ENCODE peak calls at places on chromosome 15, in seven cellular contexts. P is COR-L47, J is suprapubic skin, C is stromal cell of bone marrow, D is GM20000, F is mucosa of gallbladder, I is NCI-H460. W is an unnamed sample.

GRCh38 chr15:44580105-44580504 is 43.2 kb downstream of the EIF3J start:
- DNase-seq in J (no peak), P (no peak), D (no peak), C (no peak), I (no peak), F (no peak), W (no peak)

GRCh38 chr15:80778964-80779657 is at the start of gene CEMIP:
- DNase-seq in P (peak), C (peak), F (peak), D (peak), I (peak), J (no peak), W (peak)

GRCh38 chr15:42836251-42836650 is 84.3 kb downstream of the TTBK2 start:
- DNase-seq in C (no peak), F (no peak), D (no peak), J (no peak), I (no peak), P (no peak), W (no peak)

GRCh38 chr15:97904196-97904572 is 56.3 kb upstream of the ARRDC4 start:
- DNase-seq in C (peak), J (peak), I (peak), F (peak), P (peak), D (peak), W (peak)

GRCh38 chr15:100779331-100780207 is 100.1 kb upstream of the ALDH1A3 start:
- DNase-seq in F (no peak), J (peak), P (no peak), D (no peak), C (no peak), I (no peak), W (peak)

GRCh38 chr15:94584833-94585244 is 353.5 kb downstream of the MCTP2 start:
- DNase-seq in F (no peak), I (no peak), C (no peak), D (peak), J (no peak), P (no peak), W (no peak)

GRCh38 chr15:25508369-25509002 is 69.7 kb upstream of the UBE3A start:
- DNase-seq in C (peak), P (peak), D (peak), J (no peak), F (no peak), I (peak), W (no peak)

GRCh38 chr15:77768107-77768506 is 135.4 kb upstream of the LINGO1 start:
- DNase-seq in D (no peak), J (no peak), F (no peak), I (no peak), C (no peak), P (peak), W (no peak)

GRCh38 chr15:72554471-72555425 is 80.6 kb downstream of the ARIH1 start:
- DNase-seq in C (peak), F (no peak), P (no peak), D (no peak), I (peak), J (no peak), W (no peak)

GRCh38 chr15:74339371-74339770 is 28.1 kb downstream of the CYP11A1 start:
- DNase-seq in D (no peak), C (no peak), F (no peak), I (no peak), J (no peak), P (no peak), W (no peak)

GRCh38 chr15:63615935-63616334 is 18.7 kb downstream of the FBXL22 start:
- DNase-seq in P (no peak), F (no peak), D (no peak), C (no peak), I (no peak), J (no peak), W (no peak)

GRCh38 chr15:64942356-64942755 is 30.7 kb downstream of the ANKDD1A start:
- DNase-seq in J (peak), F (no peak), P (no peak), I (no peak), D (no peak), C (no peak), W (no peak)

GRCh38 chr15:59369597-59369996 is 3.1 kb downstream of the MYO1E start:
- DNase-seq in J (no peak), F (no peak), D (peak), I (no peak), C (no peak), P (no peak), W (no peak)

GRCh38 chr15:75606711-75607684 is 18.5 kb downstream of the SNUPN start:
- DNase-seq in J (no peak), F (no peak), P (no peak), I (no peak), D (no peak), C (no peak), W (no peak)

GRCh38 chr15:48653913-48654630 is 8.6 kb upstream of the FBN1 start:
- DNase-seq in C (no peak), F (no peak), J (no peak), P (no peak), I (no peak), D (no peak), W (no peak)

GRCh38 chr15:59536553-59536952 is 75.0 kb upstream of the GCNT3 start:
- DNase-seq in D (no peak), P (no peak), C (no peak), I (no peak), J (no peak), F (no peak), W (no peak)

GRCh38 chr15:25673972-25674371 is 189.2 kb downstream of the ATP10A start:
- DNase-seq in C (no peak), D (no peak), P (no peak), I (no peak), F (no peak), J (no peak), W (no peak)

GRCh38 chr15:66251790-66252355 is 1.7 kb downstream of the MEGF11 start:
- DNase-seq in D (peak), P (no peak), J (no peak), I (no peak), F (no peak), C (no peak), W (no peak)

GRCh38 chr15:48049736-48050135 is 71.1 kb upstream of the SLC24A5 start:
- DNase-seq in C (no peak), J (no peak), P (no peak), F (no peak), I (no peak), D (no peak), W (no peak)

GRCh38 chr15:65115086-65115485 is at the start of gene UBAP1L:
- DNase-seq in I (no peak), P (no peak), F (no peak), J (no peak), C (no peak), D (no peak), W (no peak)

GRCh38 chr15:65982941-65983340 is 113.7 kb downstream of the RAB11A start:
- DNase-seq in D (no peak), J (no peak), P (no peak), C (no peak), F (no peak), I (no peak), W (no peak)

GRCh38 chr15:61157933-61158332 is 71.2 kb downstream of the RORA start:
- DNase-seq in F (peak), D (no peak), J (peak), I (no peak), P (no peak), C (peak), W (no peak)

GRCh38 chr15:83204697-83205096 is 2.9 kb downstream of the HDGFL3 start:
- DNase-seq in J (no peak), F (no peak), P (no peak), I (no peak), D (no peak), C (no peak), W (no peak)

W was measured in progenitor cell of endocrine pancreas.